ENCODE peak calls at places on chromosomes 5 and 9, in nine cellular contexts. I is choroid plexus epithelial cell, Q is fibroblast of lung, F is heart right ventricle, K is right atrium auricular region, D is ovary, W is cardiac fibroblast, Y is colonic mucosa, B is upper lobe of right lung. G is an unnamed sample.

GRCh38 chr9:124371183-124371582 is 44.1 kb downstream of the PSMB7 start:
- DNase-seq in I (peak; percentile 75), Q (peak; percentile 75), F (no peak), K (no peak), D (no peak), W (peak; percentile 65), Y (no peak), B (no peak), G (peak; percentile 40)

GRCh38 chr5:107216587-107216986 is 454.1 kb downstream of the EFNA5 start:
- DNase-seq in I (no peak), Q (no peak), F (no peak), K (no peak), D (no peak), W (no peak), Y (no peak), B (no peak), G (no peak)

GRCh38 chr9:104269996-104270963 is 176.2 kb downstream of the SMC2 start:
- DNase-seq in I (no peak), Q (no peak), F (no peak), K (no peak), D (no peak), W (no peak), Y (no peak), B (no peak), G (no peak)

GRCh38 chr5:173205921-173206320 is 29.1 kb downstream of the NKX2-5 start:
- DNase-seq in I (no peak), Q (no peak), F (no peak), K (no peak), D (no peak), W (no peak), Y (no peak), B (no peak), G (no peak)

GRCh38 chr9:26579047-26579446 is 313.6 kb downstream of the CAAP1 start:
- DNase-seq in I (no peak), Q (no peak), F (no peak), K (no peak), D (no peak), W (no peak), Y (no peak), B (no peak), G (no peak)

GRCh38 chr5:54702470-54702869 is 184.9 kb downstream of the SNX18 start:
- DNase-seq in I (no peak), Q (no peak), F (no peak), K (no peak), D (no peak), W (no peak), Y (no peak), B (no peak), G (no peak)

GRCh38 chr9:82764270-82764669 is 298.7 kb downstream of the RASEF start:
- DNase-seq in I (no peak), Q (no peak), F (no peak), K (no peak), D (no peak), W (no peak), Y (no peak), B (no peak), G (no peak)

GRCh38 chr9:136626740-136627642 is 35.7 kb upstream of the EGFL7 start:
- DNase-seq in I (no peak), Q (no peak), F (no peak), K (no peak), D (no peak), W (no peak), Y (peak; percentile 83), B (no peak), G (no peak)

GRCh38 chr5:136374003-136374402 is 8.7 kb upstream of the TRPC7 start:
- DNase-seq in I (peak; percentile 65), Q (no peak), F (no peak), K (no peak), D (no peak), W (no peak), Y (no peak), B (no peak), G (no peak)

GRCh38 chr5:76082790-76083554 is at the start of gene SV2C:
- DNase-seq in I (peak; percentile 13), Q (no peak), F (no peak), K (no peak), D (no peak), W (peak; percentile 1), Y (peak; percentile 28), B (peak; percentile 66), G (no peak)

GRCh38 chr5:177507165-177507564 is 2.5 kb downstream of the DOK3 start:
- DNase-seq in I (peak; percentile 58), Q (no peak), F (no peak), K (no peak), D (no peak), W (no peak), Y (no peak), B (no peak), G (no peak)

GRCh38 chr5:112279082-112279481 is 140.0 kb downstream of the EPB41L4A start:
- DNase-seq in I (no peak), Q (no peak), F (no peak), K (no peak), D (no peak), W (no peak), Y (no peak), B (no peak), G (no peak)

GRCh38 chr9:88692837-88693236 is 157.9 kb downstream of the NXNL2 start:
- DNase-seq in I (no peak), Q (no peak), F (no peak), K (no peak), D (no peak), W (no peak), Y (no peak), B (no peak), G (no peak)

GRCh38 chr9:89639367-89639795 is 34.6 kb downstream of the GADD45G start:
- DNase-seq in I (no peak), Q (no peak), F (peak; percentile 84), K (peak; percentile 67), D (peak; percentile 75), W (peak; percentile 38), Y (no peak), B (no peak), G (peak; percentile 20)

GRCh38 chr9:120904999-120905793 is 21.4 kb downstream of the TRAF1 start:
- DNase-seq in I (no peak), Q (no peak), F (no peak), K (no peak), D (peak; percentile 15), W (no peak), Y (no peak), B (no peak), G (no peak)

GRCh38 chr9:120904061-120904998 is 22.3 kb downstream of the TRAF1 start:
- DNase-seq in I (no peak), Q (no peak), F (no peak), K (no peak), D (no peak), W (no peak), Y (no peak), B (no peak), G (no peak)

GRCh38 chr9:120902286-120902685 is 24.3 kb downstream of the TRAF1 start:
- DNase-seq in I (no peak), Q (no peak), F (no peak), K (no peak), D (no peak), W (no peak), Y (no peak), B (no peak), G (no peak)

GRCh38 chr9:120902824-120903608 is 23.6 kb downstream of the TRAF1 start:
- DNase-seq in I (no peak), Q (no peak), F (no peak), K (no peak), D (no peak), W (no peak), Y (no peak), B (no peak), G (no peak)

GRCh38 chr9:120905794-120906248 is 20.8 kb downstream of the TRAF1 start:
- DNase-seq in I (no peak), Q (no peak), F (no peak), K (no peak), D (no peak), W (no peak), Y (no peak), B (no peak), G (no peak)
- H3K4me3 ChIP-seq in I (no peak overlapping the region), Q (no peak overlapping the region), F (no peak overlapping the region), K (no peak overlapping the region), D (no peak overlapping the region), W (no peak overlapping the region), Y (no peak overlapping the region), B (no peak overlapping the region), G (no peak overlapping the region)

GRCh38 chr5:167949435-167949834 is 342.0 kb upstream of the WWC1 start:
- DNase-seq in I (no peak), Q (no peak), F (no peak), K (no peak), D (no peak), W (no peak), Y (no peak), B (no peak), G (no peak)

GRCh38 chr5:167952278-167952990 is 339.0 kb upstream of the WWC1 start:
- DNase-seq in I (no peak), Q (no peak), F (no peak), K (no peak), D (no peak), W (no peak), Y (no peak), B (no peak), G (no peak)

GRCh38 chr5:167953151-167953788 is 338.2 kb upstream of the WWC1 start:
- DNase-seq in I (no peak), Q (no peak), F (no peak), K (no peak), D (no peak), W (no peak), Y (no peak), B (no peak), G (no peak)

GRCh38 chr5:167950126-167950721 is 341.2 kb upstream of the WWC1 start:
- DNase-seq in I (peak; percentile 73), Q (peak; percentile 72), F (no peak), K (no peak), D (no peak), W (peak; percentile 92), Y (no peak), B (no peak), G (peak; percentile 77)

DNA sequence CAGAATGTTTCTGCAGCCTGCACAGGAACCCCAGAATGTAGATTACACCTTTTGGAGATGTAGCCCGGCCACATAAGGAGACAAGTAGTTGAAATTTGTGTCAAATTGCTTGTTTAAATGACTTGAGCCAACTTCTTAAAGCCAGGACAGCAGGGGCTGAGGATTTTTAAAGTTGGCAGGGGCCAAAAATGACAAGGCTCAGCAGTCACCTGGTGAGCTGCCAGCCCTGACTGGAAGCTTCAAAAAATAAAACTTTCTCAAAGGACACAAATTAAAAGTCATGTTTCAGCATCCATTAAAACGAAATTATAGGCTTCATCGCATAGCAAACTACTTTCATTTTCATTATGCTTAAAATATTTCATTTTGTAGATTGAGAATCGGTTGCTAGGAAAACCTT is 340.3 kb upstream of the WWC1 start:
- DNase-seq in I (peak; percentile 15), Q (peak; percentile 18), F (no peak), K (no peak), D (no peak), W (no peak), Y (no peak), B (no peak), G (no peak)
- H3K4me3 ChIP-seq in I (peak overlapping the region; percentile 45), Q (peak overlapping the region; percentile 21), F (no peak overlapping the region), K (no peak overlapping the region), D (no peak overlapping the region), W (no peak overlapping the region), Y (no peak overlapping the region), B (peak overlapping the region; percentile 17), G (no peak overlapping the region)

GRCh38 chr5:154478224-154478565 is at the start of gene HAND1:
- DNase-seq in I (no peak), Q (no peak), F (peak; percentile 72), K (no peak), D (peak; percentile 41), W (peak; percentile 37), Y (peak; percentile 76), B (peak; percentile 69), G (no peak)
- H3K4me3 ChIP-seq in I (no peak within 1 kb of the TSS), Q (no peak within 1 kb of the TSS), F (peak within 1 kb of the TSS; percentile 58), K (peak within 1 kb of the TSS; percentile 31), D (peak within 1 kb of the TSS; percentile 35), W (no peak within 1 kb of the TSS), Y (peak within 1 kb of the TSS; percentile 24), B (peak within 1 kb of the TSS; percentile 21), G (peak within 1 kb of the TSS; percentile 23)

GRCh38 chr5:68368280-68368679 is 152.7 kb downstream of the PIK3R1 start:
- DNase-seq in I (no peak), Q (no peak), F (no peak), K (no peak), D (no peak), W (no peak), Y (no peak), B (no peak), G (no peak)
- H3K4me3 ChIP-seq in I (no peak overlapping the region), Q (no peak overlapping the region), F (no peak overlapping the region), K (no peak overlapping the region), D (no peak overlapping the region), W (no peak overlapping the region), Y (no peak overlapping the region), B (no peak overlapping the region), G (no peak overlapping the region)

G was measured in skeletal muscle cell.